ENCODE peak calls at places on chromosomes 3 and 15, in four cellular contexts. A is esophagus muscularis mucosa, B is upper lobe of left lung, C is transverse colon. Q is an unnamed sample. For H3K4me1, the result is how much of the 10 kb centered on the place peaks cover.

GRCh38 chr15:78024141-78024567 is 53.4 kb downstream of the TBC1D2B start:
- DNase-seq in C (no peak), A (peak), B (peak), Q (peak)

GRCh38 chr3:171986208-171986607 is 53.2 kb upstream of the FNDC3B start:
- DNase-seq in C (no peak), B (no peak), A (no peak), Q (no peak)

GRCh38 chr15:84832446-84833040 is 15.4 kb downstream of the ALPK3 start:
- DNase-seq in C (no peak), A (no peak), B (no peak), Q (no peak)

GRCh38 chr3:12395349-12396012 is 88.8 kb upstream of the TSEN2 start:
- DNase-seq in B (no peak), A (no peak), C (no peak), Q (no peak)

GRCh38 chr3:10937141-10937825 is 55.3 kb upstream of the SLC6A1 start:
- DNase-seq in A (no peak), C (no peak), B (no peak), Q (peak)

GRCh38 chr3:78604328-78604727 is 1163.5 kb downstream of the ROBO1 start:
- DNase-seq in A (no peak), C (no peak), B (no peak), Q (no peak)

GRCh38 chr3:137792633-137793271 is 28.6 kb downstream of the SOX14 start:
- DNase-seq in B (no peak), A (no peak), C (no peak), Q (no peak)

GRCh38 chr3:63328386-63328785 is 50.3 kb downstream of the SYNPR start:
- DNase-seq in A (no peak), B (no peak), C (no peak), Q (no peak)

GRCh38 chr3:58063424-58063823 is 55.2 kb downstream of the FLNB start:
- DNase-seq in C (peak), A (no peak), B (no peak), Q (peak)

GRCh38 chr3:112531358-112531781 is 30.4 kb downstream of the ATG3 start:
- DNase-seq in A (no peak), C (no peak), B (no peak), Q (no peak)

GRCh38 chr3:99344216-99344615 is 294.2 kb upstream of the COL8A1 start:
- DNase-seq in A (no peak), B (no peak), C (no peak), Q (no peak)

GRCh38 chr3:124797426-124797945 is 67.2 kb downstream of the UMPS start:
- DNase-seq in A (no peak), B (no peak), C (no peak), Q (no peak)

GRCh38 chr3:14371573-14372474 is 30.6 kb upstream of the SLC6A6 start:
- DNase-seq in C (peak), B (no peak), A (no peak), Q (peak)

GRCh38 chr3:78221796-78222195 is 1181.9 kb downstream of the ROBO2 start:
- DNase-seq in C (no peak), B (no peak), A (no peak), Q (no peak)

GRCh38 chr3:186247821-186248814 is 113.9 kb downstream of the DGKG start:
- DNase-seq in B (no peak), C (no peak), A (no peak), Q (no peak)

GRCh38 chr3:71926242-71926560 is 141.3 kb upstream of the PROK2 start:
- DNase-seq in B (no peak), C (peak), A (no peak), Q (no peak)

GRCh38 chr3:150216041-150216811 is 191.9 kb upstream of the TSC22D2 start:
- DNase-seq in C (no peak), A (peak), B (no peak), Q (no peak)

GRCh38 chr3:181711325-181712135 is at the start of gene SOX2:
- DNase-seq in A (peak), B (peak), C (peak), Q (peak)

GRCh38 chr3:71048948-71049347 is 534.6 kb downstream of the FOXP1 start:
- DNase-seq in A (peak), C (peak), B (no peak), Q (no peak)

GRCh38 chr15:100438570-100438969 is 90.2 kb downstream of the CERS3 start:
- DNase-seq in B (no peak), A (no peak), C (peak), Q (peak)

GRCh38 chr3:78139166-78139565 is 1099.3 kb downstream of the ROBO2 start:
- DNase-seq in C (no peak), A (no peak), B (no peak), Q (no peak)

GRCh38 chr3:190192807-190193206 is 72.1 kb upstream of the P3H2 start:
- DNase-seq in A (no peak), B (no peak), C (no peak), Q (no peak)

GRCh38 chr3:29901097-29901496 is 620.2 kb downstream of the RBMS3 start:
- DNase-seq in C (no peak), B (no peak), A (no peak), Q (no peak)

GRCh38 chr3:73490453-73491311 is 134.1 kb downstream of the PDZRN3 start:
- DNase-seq in A (peak), B (no peak), C (no peak), Q (no peak)

DNA sequence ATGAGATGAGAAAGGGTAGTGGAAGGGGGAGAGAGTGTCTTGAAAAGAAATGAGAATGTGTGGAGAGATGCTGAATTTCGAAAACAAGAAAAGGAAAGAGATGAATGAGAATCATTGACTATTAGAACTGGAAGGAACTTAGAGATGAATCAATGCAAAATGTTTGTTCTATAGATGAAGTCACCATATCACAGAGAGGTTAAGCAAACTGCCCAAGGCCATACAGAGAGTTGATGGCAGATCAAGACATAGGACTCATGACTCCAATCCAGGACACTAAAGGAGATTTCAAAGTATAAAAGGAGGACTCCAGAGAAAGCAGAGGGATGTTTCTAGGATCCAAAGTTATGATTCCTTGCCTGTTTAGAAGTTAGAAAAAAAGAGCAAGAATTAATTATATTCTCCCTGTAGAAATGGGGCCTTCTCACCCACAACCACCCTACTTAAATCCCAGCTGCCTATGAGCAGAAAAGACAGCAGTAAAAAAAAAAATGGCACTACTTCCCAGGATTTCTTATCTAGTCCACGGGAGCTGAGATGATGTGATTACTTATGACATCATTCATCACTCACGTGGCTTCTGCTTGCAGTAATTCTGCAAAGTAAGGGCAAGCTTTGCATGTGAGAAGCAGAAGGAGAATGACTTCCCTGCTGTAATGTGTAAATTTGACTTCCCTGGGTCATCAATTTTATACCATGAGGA is 210.8 kb upstream of the MRPL3 start:
- DNase-seq in C (no peak), B (no peak), A (no peak), Q (no peak)
- TF ChIP-seq EP300 in C (no peak), B (no peak), A (no peak), Q (no peak)

GRCh38 chr3:8503461-8503860 is 1.8 kb downstream of the LMCD1 start:
- DNase-seq in C (no peak), A (no peak), B (no peak), Q (no peak)
- H3K27ac ChIP-seq in C (peak), A (peak), B (peak), Q (peak)

GRCh38 chr15:79969175-79969574 is 1.8 kb downstream of the BCL2A1 start:
- DNase-seq in C (no peak), B (no peak), A (no peak), Q (no peak)

GRCh38 chr15:79973445-79974180 is 2.6 kb upstream of the BCL2A1 start:
- DNase-seq in C (no peak), B (no peak), A (no peak), Q (no peak)

GRCh38 chr15:79967331-79968182 is 3.4 kb downstream of the BCL2A1 start:
- DNase-seq in C (no peak), B (no peak), A (no peak), Q (no peak)

GRCh38 chr15:79972861-79973260 is 1.9 kb upstream of the BCL2A1 start:
- DNase-seq in C (no peak), A (no peak), B (no peak), Q (no peak)

GRCh38 chr15:79970921-79971434 is at the start of gene BCL2A1:
- DNase-seq in C (peak), B (no peak), A (no peak), Q (no peak)
- H3K4me1 ChIP-seq in C (under half), B (under half), A (under half), Q (under half)

DNA sequence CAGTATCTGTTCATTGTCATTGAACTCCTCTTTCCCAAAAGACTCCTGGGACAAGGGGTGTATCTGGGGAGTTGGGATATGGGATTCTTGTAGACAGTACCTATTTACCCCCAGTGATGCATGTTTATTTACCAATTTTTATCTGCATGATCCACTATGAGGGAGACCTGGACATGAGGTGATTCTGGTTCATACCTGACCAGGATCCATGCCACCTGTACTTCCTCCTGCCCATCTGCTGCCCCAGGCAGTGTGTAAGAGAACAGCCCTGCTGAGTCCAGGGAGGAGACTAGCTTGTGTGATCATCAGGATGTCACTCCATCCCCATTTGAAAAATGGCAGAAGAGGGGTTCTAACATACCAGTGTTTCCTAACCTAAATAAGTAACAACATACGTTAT is 3.1 kb upstream of the TPRG1 start:
- DNase-seq in B (no peak), A (peak), C (no peak), Q (no peak)
- TF ChIP-seq EP300 in B (no peak), A (no peak), C (no peak), Q (no peak)

GRCh38 chr3:19105826-19106225 is 42.5 kb upstream of the KCNH8 start:
- DNase-seq in B (no peak), C (no peak), A (no peak), Q (no peak)

GRCh38 chr3:19106307-19106706 is 42.0 kb upstream of the KCNH8 start:
- DNase-seq in A (no peak), B (no peak), C (no peak), Q (no peak)

GRCh38 chr3:19104459-19104858 is 43.9 kb upstream of the KCNH8 start:
- DNase-seq in B (no peak), A (no peak), C (no peak), Q (no peak)

GRCh38 chr3:19107719-19108118 is 40.6 kb upstream of the KCNH8 start:
- DNase-seq in A (no peak), C (no peak), B (no peak), Q (no peak)

GRCh38 chr3:19110335-19110734 is 38.0 kb upstream of the KCNH8 start:
- DNase-seq in A (no peak), C (no peak), B (no peak), Q (no peak)
- H3K27ac ChIP-seq in A (no peak), C (no peak), B (no peak), Q (no peak)

DNA sequence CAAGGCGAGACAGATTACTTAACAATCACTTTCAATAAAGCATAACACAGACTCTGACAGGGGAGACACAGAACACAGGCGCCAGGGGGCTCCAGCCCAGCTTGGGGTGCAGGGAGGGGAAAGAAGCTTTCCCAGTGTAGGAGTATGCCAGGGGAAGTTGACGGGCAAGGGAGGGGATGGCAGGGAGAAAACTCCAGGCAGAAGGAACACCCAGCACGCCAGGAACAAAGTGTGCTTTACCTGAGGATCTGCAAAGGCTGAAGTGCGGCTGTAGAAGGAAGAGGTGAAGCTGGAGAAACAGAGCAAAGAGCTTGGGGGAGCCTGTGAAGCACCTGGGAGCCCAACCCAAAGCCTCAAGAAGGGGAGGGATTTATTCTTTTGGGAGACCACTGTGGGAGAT is 12.1 kb downstream of the RGMA start:
- DNase-seq in B (no peak), A (no peak), C (no peak), Q (no peak)
- H3K4me1 ChIP-seq in B (under half), A (half or more), C (under half), Q (under half)